ENCODE peak calls at places on chromosomes 12 and 14, in six cellular contexts. X, K, Q, D, W and R are unnamed samples.

GRCh38 chr14:77390188-77390587 is 13.0 kb downstream of the SAMD15 start:
- DNase-seq in Q (no peak), D (no peak), X (no peak), W (no peak), K (no peak), R (no peak)

GRCh38 chr14:68961781-68962584 is 17.1 kb downstream of the ACTN1 start:
- DNase-seq in W (no peak), K (peak; percentile 67), D (no peak), Q (no peak), X (no peak), R (no peak)

GRCh38 chr14:73489481-73490175 is 1.1 kb upstream of the RIOX1 start:
- DNase-seq in Q (no peak), X (no peak), D (no peak), W (peak; percentile 23), K (no peak), R (no peak)

GRCh38 chr14:34538871-34539406 is 562 bp downstream of the EAPP start:
- DNase-seq in K (no peak), Q (no peak), X (no peak), W (no peak), D (no peak), R (no peak)

GRCh38 chr12:65663648-65664047 is 160.6 kb upstream of the HMGA2 start:
- DNase-seq in Q (no peak), X (no peak), D (no peak), W (no peak), K (no peak), R (no peak)

GRCh38 chr14:50366115-50366514 is 30.6 kb downstream of the CDKL1 start:
- DNase-seq in Q (no peak), K (no peak), X (no peak), W (no peak), D (no peak), R (no peak)

GRCh38 chr12:26701604-26702215 is 131.3 kb downstream of the ITPR2 start:
- DNase-seq in X (peak; percentile 66), W (peak; percentile 52), Q (no peak), D (no peak), K (no peak), R (no peak)

GRCh38 chr14:96083667-96084320 is 44.6 kb downstream of the C14orf132 start:
- DNase-seq in K (peak; percentile 60), Q (no peak), X (no peak), W (no peak), D (no peak), R (no peak)

GRCh38 chr14:52563120-52563519 is 10.5 kb downstream of the GPR137C start:
- DNase-seq in K (no peak), Q (no peak), W (peak; percentile 65), X (peak; percentile 35), D (no peak), R (no peak)

GRCh38 chr12:112606611-112607366 is 184.8 kb upstream of the RPH3A start:
- DNase-seq in K (no peak), X (no peak), W (no peak), Q (no peak), D (no peak), R (no peak)

GRCh38 chr12:6618483-6618882 is 11.3 kb upstream of the CHD4 start:
- DNase-seq in Q (no peak), W (no peak), X (no peak), K (no peak), D (no peak), R (no peak)

DNA sequence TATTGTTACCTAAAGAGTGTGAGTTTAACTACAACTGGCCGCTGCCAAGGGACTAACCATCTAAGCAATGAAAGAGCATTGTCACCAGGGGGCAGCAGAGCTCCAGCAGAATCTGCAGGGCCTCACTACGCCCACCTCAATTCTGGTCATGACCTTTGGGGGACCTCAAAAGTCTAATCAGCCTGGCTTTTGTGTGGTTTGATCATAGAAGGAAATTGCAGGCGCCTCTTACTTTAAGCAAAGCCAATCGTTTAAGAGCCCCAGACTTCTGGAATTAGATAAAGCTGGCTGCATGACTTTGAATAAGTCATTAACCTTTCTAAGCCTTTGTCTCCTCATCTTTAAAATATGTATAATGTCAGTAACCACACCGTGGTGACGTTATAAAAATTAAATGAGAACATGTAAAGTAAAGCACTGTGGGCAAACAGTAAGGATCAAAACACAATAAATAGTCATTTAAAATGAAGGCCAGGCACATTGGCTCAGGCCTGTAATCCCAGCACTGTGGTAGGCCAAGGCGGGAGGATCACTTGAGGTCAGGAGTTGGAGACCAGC is 58.6 kb downstream of the TBX3 start:
- DNase-seq in W (peak; percentile 81), Q (no peak), X (peak; percentile 49), D (no peak), K (peak; percentile 45), R (no peak)
- TF ChIP-seq CTCF in W (peak; percentile 93), Q (no peak), X (peak; percentile 84), D (peak; percentile 31), K (peak; percentile 27), R (no peak)

DNA sequence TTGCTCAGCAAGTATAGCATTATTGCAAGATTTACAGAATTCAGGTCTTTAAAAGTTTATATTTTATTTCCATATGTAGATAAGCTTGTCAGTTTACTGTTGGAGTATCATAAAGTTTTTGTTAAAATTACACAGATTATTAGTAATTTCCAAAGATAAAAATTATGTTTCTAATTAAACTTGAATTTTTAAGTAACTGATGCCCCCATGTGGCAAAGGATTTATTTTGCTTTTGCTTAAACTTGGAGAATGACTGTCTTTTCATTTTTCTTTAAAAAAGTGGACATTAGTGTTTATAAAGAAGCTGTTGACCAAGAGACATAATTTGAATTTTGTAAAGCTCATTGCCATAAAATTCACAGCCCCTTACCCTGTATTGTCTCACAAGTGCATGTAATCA is 45.8 kb downstream of the ETNK1 start:
- DNase-seq in Q (no peak), K (no peak), W (no peak), D (no peak), X (peak; percentile 33), R (no peak)
- TF ChIP-seq CTCF in Q (no peak), K (no peak), W (peak; percentile 74), D (no peak), X (peak; percentile 38), R (no peak)

GRCh38 chr14:75003250-75004027 is 718 bp downstream of the EIF2B2 start:
- DNase-seq in K (no peak), X (no peak), Q (no peak), W (no peak), D (no peak), R (no peak)
- TF ChIP-seq CTCF in K (no peak), X (no peak), Q (no peak), W (no peak), D (no peak), R (no peak)

GRCh38 chr14:24365600-24366374 is 2.2 kb upstream of the NFATC4 start:
- DNase-seq in D (peak; percentile 94), Q (peak; percentile 88), K (peak; percentile 91), W (peak; percentile 85), X (peak; percentile 96), R (peak; percentile 72)
- TF ChIP-seq CTCF in D (peak; percentile 86), Q (no peak), K (peak; percentile 82), W (peak; percentile 89), X (peak; percentile 83), R (no peak)

GRCh38 chr12:12202747-12203146 is 64.1 kb downstream of the LRP6 start:
- DNase-seq in D (no peak), K (no peak), X (no peak), Q (no peak), W (no peak), R (no peak)
- TF ChIP-seq CTCF in D (no peak), K (no peak), X (no peak), Q (no peak), W (peak; percentile 17), R (no peak)

GRCh38 chr14:85701763-85702162 is 171.8 kb downstream of the FLRT2 start:
- DNase-seq in K (no peak), Q (no peak), W (no peak), X (no peak), D (no peak), R (no peak)

GRCh38 chr14:85701116-85701515 is 171.2 kb downstream of the FLRT2 start:
- DNase-seq in W (no peak), D (no peak), X (no peak), K (no peak), Q (no peak), R (no peak)

GRCh38 chr14:85702937-85703336 is 173.0 kb downstream of the FLRT2 start:
- DNase-seq in D (no peak), K (no peak), W (no peak), Q (no peak), X (peak; percentile 13), R (no peak)

DNA sequence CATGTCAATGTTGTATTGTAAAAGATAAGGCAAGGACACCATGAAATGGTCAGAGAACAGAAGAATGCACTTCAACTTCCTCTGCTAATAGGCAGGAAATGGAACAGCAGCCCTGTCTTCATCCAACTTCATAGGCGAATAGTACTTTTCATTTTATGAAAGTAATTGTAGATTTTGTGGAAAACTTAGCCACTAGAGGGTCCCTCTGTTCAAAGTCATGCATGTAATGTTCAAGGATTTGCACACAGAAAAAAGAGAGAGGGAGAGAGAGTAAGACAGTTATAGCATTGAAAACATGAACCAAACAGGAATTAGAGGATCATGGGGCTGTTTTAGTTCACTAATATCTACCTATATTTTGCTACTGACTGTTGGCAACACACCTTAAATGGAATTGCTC is 172.2 kb downstream of the FLRT2 start:
- DNase-seq in D (no peak), W (no peak), Q (no peak), K (no peak), X (no peak), R (no peak)
- TF ChIP-seq CTCF in D (no peak), W (no peak), Q (no peak), K (no peak), X (no peak), R (no peak)

GRCh38 chr12:3523728-3524127 is 32.7 kb downstream of the PRMT8 start:
- DNase-seq in K (no peak), Q (no peak), W (no peak), X (no peak), D (no peak), R (no peak)

GRCh38 chr12:3520168-3520567 is 29.2 kb downstream of the PRMT8 start:
- DNase-seq in K (peak; percentile 27), X (no peak), D (no peak), Q (no peak), W (no peak), R (no peak)

GRCh38 chr12:3520711-3521110 is 29.7 kb downstream of the PRMT8 start:
- DNase-seq in D (no peak), Q (no peak), K (no peak), X (no peak), W (no peak), R (no peak)

GRCh38 chr12:3526776-3527175 is 35.8 kb downstream of the PRMT8 start:
- DNase-seq in Q (no peak), W (no peak), D (no peak), K (no peak), X (no peak), R (no peak)

DNA sequence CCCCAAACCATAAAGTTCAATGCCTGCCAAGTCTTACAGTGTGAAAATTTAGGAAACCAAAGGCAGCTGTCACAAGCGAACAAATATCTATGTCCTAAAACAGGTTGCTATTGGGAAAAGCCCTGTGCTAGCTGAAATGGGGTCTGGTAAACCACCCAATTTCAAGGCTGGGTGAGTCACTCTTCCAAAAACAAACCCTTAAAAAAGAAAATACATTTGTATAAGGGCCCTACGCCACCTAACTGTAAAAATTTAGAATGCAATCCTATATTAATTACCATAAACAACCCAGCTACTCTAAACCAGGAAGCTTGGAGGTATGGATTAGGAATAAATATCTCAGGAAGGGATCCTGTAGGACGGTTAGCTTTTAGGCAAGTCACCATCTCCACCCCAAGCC is 32.1 kb downstream of the PRMT8 start:
- DNase-seq in D (no peak), W (no peak), K (no peak), Q (no peak), X (no peak), R (no peak)
- TF ChIP-seq CTCF in D (no peak), W (peak; percentile 41), K (no peak), Q (no peak), X (no peak), R (no peak)